ENCODE peak calls at places on chromosomes 7 and 10, in four cellular contexts. L is H9, I is ACHN, T is activated T-helper 1 cell treated with Interleukin-2 at 50 U/mL for 16 hours. J is an unnamed sample.

GRCh38 chr7:96675548-96675947 is 34.1 kb downstream of the SEM1 start:
- DNase-seq in L (no peak), I (no peak), T (no peak), J (no peak)

GRCh38 chr10:63630928-63631685 is 109.9 kb downstream of the REEP3 start:
- DNase-seq in L (no peak), I (no peak), T (no peak), J (no peak)

GRCh38 chr7:50156163-50156562 is 63.1 kb upstream of the ZPBP start:
- DNase-seq in T (no peak), I (no peak), L (no peak), J (no peak)

GRCh38 chr7:138891446-138891810 is 89.8 kb downstream of the KIAA1549 start:
- DNase-seq in L (no peak), I (no peak), T (no peak), J (no peak)

GRCh38 chr7:100167912-100168323 is 499 bp downstream of the GAL3ST4 start:
- DNase-seq in T (no peak), L (peak; percentile 40), I (no peak), J (no peak)

GRCh38 chr7:139698879-139699278 is 78.9 kb downstream of the HIPK2 start:
- DNase-seq in I (no peak), T (no peak), L (no peak), J (no peak)

GRCh38 chr7:157010588-157011332 is at the start of gene MNX1:
- DNase-seq in I (peak; percentile 94), T (no peak), L (peak; percentile 87), J (no peak)

GRCh38 chr10:82574081-82574480 is 699.1 kb downstream of the NRG3 start:
- DNase-seq in T (no peak), I (no peak), L (no peak), J (no peak)

GRCh38 chr7:74026406-74027123 is 1.4 kb upstream of the ELN start:
- DNase-seq in I (peak; percentile 63), L (peak; percentile 88), T (peak; percentile 24), J (peak; percentile 30)

GRCh38 chr7:7702826-7703225 is 15.6 kb downstream of the RPA3 start:
- DNase-seq in T (no peak), I (no peak), L (no peak), J (no peak)

J was measured in RCC 7860.